ENCODE peak calls at places on chromosomes 4 and X, in five cellular contexts. K is H9, S is cardiac muscle cell, E is endothelial cell, T is progenitor cell of endocrine pancreas. L is an unnamed sample.

GRCh38 chr4:143336828-143337599 is at the start of gene GAB1:
- DNase-seq in K (peak; percentile 85), T (peak; percentile 63), E (peak; percentile 48), S (peak; percentile 78), L (peak; percentile 72)

GRCh38 chr4:45453258-45453841 is 670.5 kb downstream of the GABRG1 start:
- DNase-seq in T (no peak), E (no peak), S (peak; percentile 37), K (no peak), L (no peak)

GRCh38 chrX:4655743-4656142 is 942.3 kb upstream of the PRKX start:
- DNase-seq in K (no peak), E (no peak), S (no peak), T (no peak), L (no peak)

GRCh38 chr4:140439644-140440043 is 12.2 kb upstream of the CLGN start:
- DNase-seq in K (no peak), T (no peak), E (no peak), S (no peak), L (no peak)

GRCh38 chrX:23822397-23822796 is 39.4 kb downstream of the SAT1 start:
- DNase-seq in T (no peak), S (no peak), K (no peak), E (no peak), L (no peak)

GRCh38 chrX:44904542-44905115 is 31.6 kb downstream of the KDM6A start:
- DNase-seq in T (no peak), S (no peak), E (no peak), K (no peak), L (no peak)

GRCh38 chr4:174983128-174983750 is 65.1 kb downstream of the ADAM29 start:
- DNase-seq in T (no peak), K (no peak), E (no peak), S (no peak), L (no peak)

GRCh38 chr4:124449881-124450280 is 262.7 kb downstream of the ANKRD50 start:
- DNase-seq in K (no peak), T (no peak), S (no peak), E (no peak), L (no peak)

GRCh38 chr4:98468744-98469143 is 189.7 kb downstream of the TSPAN5 start:
- DNase-seq in K (no peak), E (peak; percentile 13), T (no peak), S (peak; percentile 78), L (no peak)

GRCh38 chr4:3011456-3012220 is 48.3 kb downstream of the GRK4 start:
- DNase-seq in S (no peak), T (no peak), K (no peak), E (no peak), L (no peak)

GRCh38 chr4:156493858-156494257 is 477.7 kb downstream of the PDGFC start:
- DNase-seq in T (no peak), E (no peak), S (no peak), K (no peak), L (no peak)

GRCh38 chrX:100976211-100976610 is 6.7 kb downstream of the ARL13A start:
- DNase-seq in E (no peak), T (no peak), S (no peak), K (no peak), L (no peak)

GRCh38 chr4:186149872-186150271 is 41.5 kb upstream of the CYP4V2 start:
- DNase-seq in S (peak; percentile 83), K (peak; percentile 93), E (peak; percentile 62), T (no peak), L (peak; percentile 60)

GRCh38 chr4:113961322-113961698 is 18.1 kb downstream of the ARSJ start:
- DNase-seq in T (no peak), S (peak; percentile 85), K (no peak), E (no peak), L (no peak)

GRCh38 chr4:186840222-186840701 is 116.6 kb upstream of the FAT1 start:
- DNase-seq in K (no peak), S (peak; percentile 80), E (no peak), T (no peak), L (no peak)

GRCh38 chr4:10305816-10306215 is 151.4 kb downstream of the ZNF518B start:
- DNase-seq in T (no peak), E (no peak), K (no peak), S (peak; percentile 32), L (no peak)

GRCh38 chrX:73977542-73978169 is 326.3 kb upstream of the ZCCHC13 start:
- DNase-seq in K (peak; percentile 32), S (no peak), T (no peak), E (no peak), L (no peak)

GRCh38 chrX:41688835-41689234 is at the start of gene GPR34:
- DNase-seq in T (no peak), E (no peak), K (no peak), S (no peak), L (no peak)

GRCh38 chr4:29405151-29405550 is 1315.0 kb upstream of the PCDH7 start:
- DNase-seq in E (no peak), T (no peak), K (no peak), S (no peak), L (no peak)

GRCh38 chrX:85243761-85244410 is at the start of the genes SATL1 and ZNF711:
- DNase-seq in T (peak; percentile 69), S (peak; percentile 61), E (peak; percentile 69), K (peak; percentile 84), L (peak; percentile 81)

GRCh38 chr4:6566582-6567190 is 8.3 kb upstream of the MAN2B2 start:
- DNase-seq in T (no peak), E (no peak), K (no peak), S (no peak), L (no peak)

GRCh38 chrX:38754102-38754790 is 47.0 kb upstream of the MID1IP1 start:
- DNase-seq in E (peak; percentile 21), K (peak; percentile 32), T (no peak), S (peak; percentile 68), L (no peak)

GRCh38 chr4:960736-961650 is 12.4 kb downstream of the DGKQ start:
- DNase-seq in K (no peak), E (no peak), T (no peak), S (no peak), L (no peak)

GRCh38 chrX:57573754-57574153 is 18.1 kb upstream of the ZXDB start:
- DNase-seq in E (peak; percentile 9), T (no peak), K (no peak), S (no peak), L (no peak)
- TF ChIP-seq CTCF in E (no peak), T (peak; percentile 36), K (peak; percentile 57), S (peak; percentile 45), L (no peak)

GRCh38 chr4:152936446-152937279 is 540 bp downstream of the FHDC1 start:
- DNase-seq in K (peak; percentile 62), T (peak; percentile 41), S (no peak), E (peak; percentile 35), L (no peak)

GRCh38 chr4:152937280-152937534 is 1.1 kb downstream of the FHDC1 start:
- DNase-seq in T (peak; percentile 24), E (no peak), K (no peak), S (no peak), L (no peak)

GRCh38 chr4:152937535-152938236 is 1.6 kb downstream of the FHDC1 start:
- DNase-seq in K (no peak), S (peak; percentile 38), T (no peak), E (peak; percentile 36), L (no peak)

GRCh38 chr4:152935138-152935537 is 985 bp upstream of the FHDC1 start:
- DNase-seq in E (no peak), T (peak; percentile 34), S (no peak), K (peak; percentile 73), L (no peak)

DNA sequence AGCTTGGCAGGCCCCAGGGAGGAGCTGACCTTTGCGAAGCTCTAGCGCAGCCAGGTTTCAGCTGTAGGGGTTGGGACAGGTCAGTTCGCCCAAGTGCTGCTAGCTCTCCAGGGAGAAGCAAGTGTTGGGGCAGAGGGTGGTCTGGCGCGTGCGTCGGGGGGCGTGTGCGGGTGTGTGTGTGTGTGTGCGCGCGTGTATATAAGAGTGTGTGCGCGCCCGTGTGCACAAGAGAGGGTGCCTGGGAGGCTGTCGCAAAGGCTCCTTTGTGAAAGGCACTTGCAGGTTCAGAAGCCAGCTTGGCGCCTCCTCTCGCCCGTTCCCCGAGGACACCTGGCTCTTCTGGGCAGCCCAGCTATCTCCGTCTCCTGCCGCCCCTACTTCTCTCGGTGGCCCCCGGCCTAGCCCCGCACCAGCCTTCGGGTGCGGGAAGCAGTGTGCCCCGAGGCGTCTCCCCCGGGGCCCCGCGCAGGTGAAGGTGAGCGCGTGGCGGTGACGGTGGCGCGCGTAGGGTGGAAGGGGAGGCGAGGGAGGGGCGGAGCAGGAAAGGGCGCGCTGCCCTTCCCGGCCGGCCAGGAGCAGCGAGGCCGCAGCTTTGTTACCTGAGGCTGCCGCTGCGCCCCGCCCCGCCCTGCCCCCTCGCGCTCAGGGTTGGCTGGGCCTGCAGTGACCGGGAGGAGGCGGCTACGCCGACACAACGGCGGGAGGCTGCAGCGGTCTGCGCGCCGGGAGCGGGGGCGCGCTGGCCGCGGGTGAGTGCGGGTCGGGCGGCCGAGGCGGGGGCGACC is at the start of gene FHDC1:
- DNase-seq in S (no peak), E (peak; percentile 39), T (peak; percentile 85), K (peak; percentile 92), L (no peak)
- TF ChIP-seq CTCF in S (no peak), E (no peak), T (peak; percentile 9), K (no peak), L (no peak)

GRCh38 chrX:48513670-48514069 is 4.9 kb downstream of the PORCN start:
- DNase-seq in E (no peak), S (no peak), T (no peak), K (no peak), L (no peak)

GRCh38 chrX:48509245-48509590 is 426 bp downstream of the PORCN start:
- DNase-seq in K (no peak), E (no peak), S (no peak), T (no peak), L (no peak)

GRCh38 chrX:48512371-48512935 is 3.7 kb downstream of the PORCN start:
- DNase-seq in T (no peak), K (no peak), E (no peak), S (no peak), L (no peak)

GRCh38 chrX:48509619-48510018 is 827 bp downstream of the PORCN start:
- DNase-seq in K (no peak), T (no peak), S (no peak), E (no peak), L (no peak)

GRCh38 chrX:48511561-48511960 is 2.8 kb downstream of the PORCN start:
- DNase-seq in S (no peak), K (no peak), T (no peak), E (peak; percentile 20), L (no peak)
- TF ChIP-seq CTCF in S (peak; percentile 41), K (peak; percentile 47), T (peak; percentile 37), E (no peak), L (no peak)

DNA sequence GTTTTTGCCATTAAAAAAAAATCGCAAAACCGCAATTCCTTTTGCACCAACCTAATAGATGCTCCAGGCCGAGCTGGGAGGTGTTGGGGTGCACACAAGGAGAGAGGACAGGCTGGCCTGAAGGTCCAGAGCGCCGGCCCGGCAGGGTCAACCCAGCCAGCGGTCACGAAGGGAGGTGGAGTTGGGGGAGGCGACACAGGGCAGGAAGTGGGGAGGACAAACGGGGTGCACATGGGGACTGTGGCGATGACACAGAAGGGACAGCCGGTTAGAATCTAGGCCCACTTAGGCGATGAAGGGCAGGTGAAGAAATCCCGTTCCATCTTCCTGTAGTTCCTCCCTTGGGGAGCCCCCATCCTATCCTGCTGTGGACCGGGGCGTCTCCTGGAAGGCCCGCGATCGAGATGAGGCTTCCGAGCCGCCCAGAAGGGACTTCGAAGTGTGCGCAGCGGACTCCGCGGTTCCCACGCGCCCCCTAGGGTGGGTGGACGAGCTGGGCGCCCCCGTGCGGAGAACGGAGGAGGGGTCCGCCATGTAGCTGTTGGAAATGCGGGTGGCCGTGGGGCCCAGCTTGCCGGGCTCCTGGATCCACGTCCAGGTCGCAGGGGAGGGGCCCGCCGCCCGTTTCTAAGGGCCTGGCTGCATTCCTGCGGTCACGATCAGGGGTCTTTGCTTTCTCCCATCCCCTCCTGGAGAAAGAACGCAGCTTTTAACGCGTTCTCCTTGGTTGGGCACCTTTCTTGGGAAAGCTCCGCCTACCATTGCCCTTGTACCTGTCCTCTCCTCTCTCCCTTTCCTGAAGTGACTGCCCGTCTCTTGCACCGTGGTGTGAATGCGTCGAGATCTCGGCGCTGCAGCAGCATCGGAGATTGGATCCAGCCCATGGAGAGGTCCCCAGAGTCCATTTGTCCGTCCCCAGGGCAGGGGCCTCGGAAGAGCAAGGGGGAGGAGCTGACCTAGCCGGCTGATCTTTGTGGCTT is 17.0 kb upstream of the HPF1 start:
- DNase-seq in E (peak; percentile 53), K (peak; percentile 69), S (peak; percentile 39), T (no peak), L (no peak)
- TF ChIP-seq CTCF in E (peak; percentile 14), K (no peak), S (peak; percentile 59), T (peak; percentile 37), L (no peak)

L was measured in mesothelial cell of epicardium.